ENCODE peak calls at places on chromosomes 16 and 17, in five cellular contexts. O is SK-N-SH, Q is GM12878, J is H1, L is K562. S is an unnamed sample.

GRCh38 chr17:31877911-31878702 is 19.1 kb upstream of the COPRS start:
- DNase-seq in O (no peak), Q (no peak), J (no peak), L (no peak), S (no peak)

GRCh38 chr16:66869424-66869823 is 10.9 kb upstream of the PDP2 start:
- DNase-seq in O (no peak), Q (no peak), J (no peak), L (no peak), S (no peak)

GRCh38 chr17:13051876-13052275 is 34.0 kb upstream of the ELAC2 start:
- DNase-seq in O (no peak), Q (no peak), J (no peak), L (no peak), S (no peak)

GRCh38 chr17:42422412-42422957 is 571 bp downstream of the CAVIN1 start:
- DNase-seq in O (peak), Q (no peak), J (peak), L (peak), S (no peak)

GRCh38 chr16:83887088-83887487 is 11.8 kb upstream of the MLYCD start:
- DNase-seq in O (no peak), Q (no peak), J (no peak), L (no peak), S (peak)

GRCh38 chr16:89744813-89745212 is 23.5 kb downstream of the ZNF276 start:
- DNase-seq in O (no peak), Q (no peak), J (no peak), L (no peak), S (no peak)

GRCh38 chr17:79739148-79740062 is 8.7 kb downstream of the ENPP7 start:
- DNase-seq in O (no peak), Q (no peak), J (no peak), L (peak), S (no peak)

GRCh38 chr16:57688987-57689771 is 5.4 kb upstream of the DRC7 start:
- DNase-seq in O (peak), Q (no peak), J (no peak), L (no peak), S (no peak)

GRCh38 chr16:10497132-10498088 is 83.0 kb downstream of the EMP2 start:
- DNase-seq in O (no peak), Q (no peak), J (no peak), L (peak), S (no peak)

GRCh38 chr17:72089453-72089987 is 31.3 kb upstream of the SOX9 start:
- DNase-seq in O (no peak), Q (no peak), J (no peak), L (no peak), S (no peak)

GRCh38 chr17:31559647-31560501 is 168.4 kb downstream of the RAB11FIP4 start:
- DNase-seq in O (no peak), Q (no peak), J (peak), L (no peak), S (no peak)

GRCh38 chr16:89324056-89325010 is 106.8 kb downstream of the ZNF778 start:
- DNase-seq in O (no peak), Q (peak), J (no peak), L (no peak), S (no peak)

GRCh38 chr16:28103516-28104170 is 40.1 kb upstream of the GSG1L start:
- DNase-seq in O (no peak), Q (no peak), J (no peak), L (no peak), S (no peak)

GRCh38 chr17:75922173-75922961 is 17.7 kb upstream of the MRPL38 start:
- DNase-seq in O (no peak), Q (no peak), J (no peak), L (no peak), S (no peak)

GRCh38 chr16:88442811-88443576 is 10.1 kb upstream of the ZFPM1 start:
- DNase-seq in O (peak), Q (no peak), J (peak), L (peak), S (peak)

GRCh38 chr17:77465358-77466041 is 324.7 kb downstream of the SEC14L1 start:
- DNase-seq in O (no peak), Q (peak), J (peak), L (no peak), S (peak)

GRCh38 chr17:4600563-4600962 is 16.2 kb downstream of the SMTNL2 start:
- DNase-seq in O (peak), Q (no peak), J (no peak), L (no peak), S (no peak)

GRCh38 chr17:21419299-21420239 is 43.4 kb downstream of the KCNJ12 start:
- DNase-seq in O (no peak), Q (no peak), J (no peak), L (no peak), S (no peak)

GRCh38 chr17:7929158-7930029 is at the start of gene KCNAB3:
- DNase-seq in O (peak), Q (no peak), J (peak), L (no peak), S (no peak)

GRCh38 chr16:80198265-80198994 is 342.4 kb upstream of the DYNLRB2 start:
- DNase-seq in O (no peak), Q (no peak), J (no peak), L (no peak), S (no peak)

DNA sequence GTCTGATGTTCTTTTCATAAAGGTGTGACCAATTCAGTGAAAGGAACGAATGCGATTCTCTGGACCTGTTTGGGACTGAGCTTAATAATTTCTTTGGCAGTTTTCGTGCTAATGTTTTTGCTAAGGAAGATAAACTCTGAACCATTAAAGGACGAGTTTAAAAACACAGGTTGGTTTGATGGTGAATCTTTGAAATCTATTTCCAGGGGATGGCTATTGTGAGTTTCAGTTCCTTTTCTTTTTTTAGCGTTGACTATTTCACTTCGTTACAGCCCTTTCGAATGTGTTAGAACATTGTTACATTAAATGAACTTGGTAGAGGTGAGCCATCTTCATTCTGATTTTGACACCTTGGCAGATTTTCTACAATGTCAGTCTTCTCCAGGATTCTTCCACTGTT is 1.2 kb downstream of the TNFRSF17 start:
- DNase-seq in O (no peak), Q (peak), J (no peak), L (no peak), S (no peak)
- TF ChIP-seq GABPA in O (no peak), Q (peak), J (no peak), L (no peak), S (no peak)

GRCh38 chr17:50133769-50134099 is 3.8 kb upstream of the SAMD14 start:
- DNase-seq in O (no peak), Q (no peak), J (no peak), L (peak), S (no peak)

GRCh38 chr17:50135316-50136095 is 5.5 kb upstream of the SAMD14 start:
- DNase-seq in O (no peak), Q (no peak), J (no peak), L (no peak), S (no peak)

GRCh38 chr17:50133028-50133768 is 3.2 kb upstream of the SAMD14 start:
- DNase-seq in O (peak), Q (no peak), J (no peak), L (no peak), S (no peak)

GRCh38 chr17:50136096-50136687 is 6.2 kb upstream of the SAMD14 start:
- DNase-seq in O (no peak), Q (no peak), J (no peak), L (no peak), S (no peak)

GRCh38 chr17:50134206-50135110 is 4.5 kb upstream of the SAMD14 start:
- DNase-seq in O (no peak), Q (no peak), J (no peak), L (no peak), S (no peak)
- TF ChIP-seq POLR2AphosphoS5 in O (no peak), Q (no peak), J (no peak), L (no peak), S (no peak)

GRCh38 chr17:27449541-27449940 is 6.7 kb upstream of the KSR1 start:
- DNase-seq in O (no peak), Q (no peak), J (no peak), L (no peak), S (no peak)

GRCh38 chr17:27442702-27443101 is 13.5 kb upstream of the KSR1 start:
- DNase-seq in O (no peak), Q (no peak), J (no peak), L (no peak), S (no peak)

GRCh38 chr17:27443491-27443890 is 12.8 kb upstream of the KSR1 start:
- DNase-seq in O (no peak), Q (no peak), J (no peak), L (no peak), S (no peak)

GRCh38 chr17:27446569-27447301 is 9.5 kb upstream of the KSR1 start:
- DNase-seq in O (peak), Q (no peak), J (no peak), L (peak), S (no peak)

DNA sequence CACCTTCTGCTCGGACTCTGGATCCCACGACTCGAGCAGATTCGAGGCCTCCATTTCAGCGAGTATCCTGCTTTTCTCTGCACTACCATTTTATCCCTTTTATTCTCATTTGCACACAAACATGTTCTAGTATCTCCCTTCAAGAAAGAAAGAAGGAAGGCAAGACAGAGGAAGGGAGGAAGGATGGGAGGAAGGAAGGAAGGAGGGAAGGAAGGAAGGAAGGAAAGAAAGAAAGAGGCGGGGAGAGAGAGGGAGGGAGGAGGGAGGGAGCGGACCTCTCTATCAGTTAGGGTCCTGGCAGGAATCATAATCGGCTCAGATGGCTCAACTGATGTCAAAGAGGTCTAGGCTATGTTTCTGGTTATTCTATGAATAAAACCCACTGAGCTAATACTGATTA is 10.3 kb upstream of the KSR1 start:
- DNase-seq in O (no peak), Q (no peak), J (no peak), L (no peak), S (no peak)
- TF ChIP-seq GABPA in O (no peak), Q (no peak), J (no peak), L (no peak), S (no peak)

GRCh38 chr16:85617948-85618347 is 4.8 kb downstream of the GSE1 start:
- DNase-seq in O (no peak), Q (no peak), J (no peak), L (no peak), S (no peak)

GRCh38 chr16:85615014-85615851 is 2.1 kb downstream of the GSE1 start:
- DNase-seq in O (no peak), Q (no peak), J (peak), L (no peak), S (peak)

GRCh38 chr16:85614338-85615013 is 1.4 kb downstream of the GSE1 start:
- DNase-seq in O (no peak), Q (no peak), J (no peak), L (peak), S (peak)

GRCh38 chr16:85616608-85617311 is 3.6 kb downstream of the GSE1 start:
- DNase-seq in O (peak), Q (peak), J (no peak), L (no peak), S (peak)

GRCh38 chr16:85615852-85616607 is 2.9 kb downstream of the GSE1 start:
- DNase-seq in O (peak), Q (peak), J (peak), L (no peak), S (peak)
- TF ChIP-seq POLR2AphosphoS5 in O (no peak), Q (peak), J (no peak), L (peak), S (peak)